ENCODE peak calls at places on chromosomes 6 and 20, in seven cellular contexts. Y, I, T, S, W, K and V are unnamed samples.

GRCh38 chr6:156844089-156844488 is 66.9 kb downstream of the ARID1B start:
- DNase-seq in Y (no peak), I (no peak), T (no peak), S (no peak), W (no peak), K (no peak), V (no peak)

GRCh38 chr6:144152334-144152900 is 2.1 kb downstream of the STX11 start:
- DNase-seq in Y (no peak), I (no peak), T (no peak), S (no peak), W (no peak), K (no peak), V (no peak)

GRCh38 chr20:833450-834150 is at the start of gene FAM110A:
- DNase-seq in Y (peak), I (peak), T (peak), S (peak), W (peak), K (peak), V (peak)

GRCh38 chr6:146851837-146852236 is 253.1 kb downstream of the ADGB start:
- DNase-seq in Y (no peak), I (no peak), T (no peak), S (no peak), W (no peak), K (no peak), V (no peak)

GRCh38 chr6:127811939-127812338 is 88.9 kb downstream of the THEMIS start:
- DNase-seq in Y (no peak), I (no peak), T (no peak), S (no peak), W (no peak), K (no peak), V (no peak)

GRCh38 chr6:15077006-15077405 is 168.9 kb upstream of the JARID2 start:
- DNase-seq in Y (no peak), I (no peak), T (no peak), S (no peak), W (no peak), K (no peak), V (no peak)

GRCh38 chr6:111175135-111175534 is 87.8 kb downstream of the SLC16A10 start:
- DNase-seq in Y (no peak), I (no peak), T (no peak), S (no peak), W (no peak), K (no peak), V (no peak)

GRCh38 chr6:140153703-140154102 is 779.3 kb upstream of the CITED2 start:
- DNase-seq in Y (no peak), I (no peak), T (no peak), S (peak), W (no peak), K (no peak), V (no peak)

GRCh38 chr6:19322691-19323470 is 514.3 kb upstream of the ID4 start:
- DNase-seq in Y (no peak), I (no peak), T (no peak), S (no peak), W (no peak), K (no peak), V (no peak)

GRCh38 chr6:2951723-2952122 is 19.6 kb downstream of the SERPINB6 start:
- DNase-seq in Y (no peak), I (no peak), T (no peak), S (no peak), W (no peak), K (no peak), V (no peak)

GRCh38 chr20:43438578-43439316 is 18.9 kb upstream of the SRSF6 start:
- DNase-seq in Y (no peak), I (no peak), T (no peak), S (no peak), W (no peak), K (peak), V (no peak)

GRCh38 chr20:53752971-53753879 is 159.6 kb upstream of the ZNF217 start:
- DNase-seq in Y (no peak), I (no peak), T (no peak), S (peak), W (no peak), K (no peak), V (no peak)

GRCh38 chr6:2982464-2983121 is 11.2 kb upstream of the SERPINB6 start:
- DNase-seq in Y (no peak), I (no peak), T (no peak), S (no peak), W (no peak), K (no peak), V (no peak)

GRCh38 chr6:112501705-112502104 is 154.6 kb downstream of the RFPL4B start:
- DNase-seq in Y (peak), I (no peak), T (no peak), S (no peak), W (no peak), K (no peak), V (peak)

GRCh38 chr6:35603326-35604202 is 85.2 kb downstream of the FKBP5 start:
- DNase-seq in Y (no peak), I (no peak), T (peak), S (no peak), W (no peak), K (no peak), V (no peak)

GRCh38 chr20:11766961-11767360 is 150.7 kb upstream of the BTBD3 start:
- DNase-seq in Y (no peak), I (peak), T (no peak), S (no peak), W (no peak), K (no peak), V (no peak)

GRCh38 chr6:38191418-38191817 is 371.9 kb downstream of the ZFAND3 start:
- DNase-seq in Y (no peak), I (no peak), T (no peak), S (no peak), W (no peak), K (no peak), V (no peak)
- TF ChIP-seq SP1 in Y (no peak), I (no peak), T (no peak), S (no peak), W (no peak), K (no peak), V (no peak)

GRCh38 chr6:136723780-136724179 is 68.5 kb downstream of the MAP3K5 start:
- DNase-seq in Y (no peak), I (no peak), T (no peak), S (no peak), W (no peak), K (peak), V (no peak)
- TF ChIP-seq SP1 in Y (no peak), I (no peak), T (no peak), S (no peak), W (no peak), K (no peak), V (no peak)

GRCh38 chr6:17714879-17715860 is 8.4 kb upstream of the NUP153 start:
- DNase-seq in Y (peak), I (no peak), T (no peak), S (peak), W (peak), K (no peak), V (no peak)
- TF ChIP-seq SP1 in Y (no peak), I (no peak), T (no peak), S (no peak), W (peak), K (no peak), V (no peak)

GRCh38 chr20:8990770-8991169 is 78.1 kb upstream of the PLCB4 start:
- DNase-seq in Y (no peak), I (no peak), T (no peak), S (no peak), W (no peak), K (no peak), V (no peak)
- TF ChIP-seq SP1 in Y (no peak), I (no peak), T (no peak), S (no peak), W (no peak), K (no peak), V (no peak)

DNA sequence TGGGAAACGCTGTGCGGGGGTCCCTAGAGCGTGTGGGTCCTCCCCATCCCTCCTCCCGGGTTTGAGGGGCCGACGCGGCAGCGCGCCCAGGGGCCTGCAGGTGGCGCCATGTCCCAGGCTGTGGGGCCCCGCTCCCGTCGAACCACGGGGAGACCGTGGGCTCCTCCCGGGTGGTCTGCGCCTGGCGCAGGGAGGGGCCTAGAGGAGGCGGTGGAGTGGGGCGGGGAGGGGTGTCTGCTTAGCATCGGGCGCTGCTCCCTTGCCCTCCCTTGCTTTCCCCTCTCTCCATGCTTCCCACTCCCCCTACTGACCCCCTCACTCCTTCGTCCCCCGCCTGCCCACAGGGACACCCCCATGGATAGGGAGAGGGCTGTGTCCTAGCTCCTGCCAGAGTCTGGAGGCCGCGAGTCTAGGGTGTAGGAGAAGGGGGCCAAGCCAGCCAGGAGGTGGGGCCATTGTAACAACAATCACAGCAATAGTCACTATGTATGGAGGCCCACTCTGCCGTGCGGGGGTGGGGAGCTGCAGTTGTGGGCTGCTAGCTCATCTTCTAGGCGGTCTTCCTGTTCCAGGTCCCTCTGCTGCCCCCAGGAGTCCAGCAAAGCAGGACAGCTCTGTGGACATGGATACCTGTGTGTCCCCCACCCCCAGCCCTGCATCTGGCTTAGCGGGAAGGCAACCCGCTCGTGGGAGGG is 51.7 kb downstream of the CHMP4B start:
- DNase-seq in Y (peak), I (peak), T (peak), S (peak), W (no peak), K (no peak), V (peak)
- TF ChIP-seq SP1 in Y (no peak), I (no peak), T (no peak), S (no peak), W (no peak), K (no peak), V (no peak)

DNA sequence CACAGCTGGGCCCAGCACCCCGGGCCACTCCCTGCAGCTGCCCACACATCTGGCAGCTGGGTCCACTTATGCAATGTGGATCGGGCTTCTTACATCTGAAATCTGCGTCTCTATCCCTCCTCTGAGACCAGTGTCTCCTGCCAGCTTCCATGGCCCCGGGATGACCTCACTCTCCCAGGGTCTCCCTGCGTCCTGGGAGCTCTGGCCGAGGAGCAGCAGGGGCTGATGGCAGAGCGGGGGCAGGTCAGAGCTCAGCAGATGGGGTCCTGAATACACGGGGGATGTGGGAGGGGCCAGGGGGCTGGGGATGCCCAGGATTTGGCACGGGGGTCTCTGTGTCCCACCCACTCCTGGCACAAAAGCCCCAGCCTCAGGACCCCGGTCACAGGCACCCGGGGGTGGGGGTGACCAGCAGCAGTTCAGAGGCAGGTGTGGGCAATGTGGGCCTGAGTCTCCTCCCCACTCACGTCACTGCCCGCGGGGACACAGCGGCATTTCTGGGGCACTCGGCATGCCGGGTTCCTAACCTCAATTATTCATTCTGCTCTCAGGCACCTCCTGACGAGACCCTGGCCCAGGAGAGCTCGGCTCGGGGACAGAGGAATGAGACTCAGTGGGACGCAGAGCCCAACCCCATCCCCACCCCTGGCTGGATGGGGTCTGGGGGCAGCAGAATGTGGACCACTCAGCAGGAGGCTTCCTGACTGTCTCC is 16.4 kb downstream of the CHRNA4 start:
- DNase-seq in Y (no peak), I (no peak), T (no peak), S (no peak), W (no peak), K (no peak), V (no peak)
- TF ChIP-seq SP1 in Y (no peak), I (no peak), T (no peak), S (no peak), W (no peak), K (no peak), V (no peak)